ENCODE peak calls at places on chromosomes 13 and 19, in seven cellular contexts. One of them, this sample, is unnamed.

GRCh38 chr13:77047649-77048343 is 20.8 kb upstream of the FBXL3 start:
- DNase-seq in cardiac muscle cell: no peak
- DNase-seq in progenitor cell of endocrine pancreas: no peak
- DNase-seq in stomach: no peak
- DNase-seq in tibial nerve: no peak
- DNase-seq in fibroblast of villous mesenchyme: no peak
- DNase-seq in HFF-Myc: no peak
- DNase-seq in this sample: no peak

GRCh38 chr19:1809663-1810062 is 2.4 kb downstream of the ATP8B3 start:
- DNase-seq in fibroblast of villous mesenchyme: no peak
- DNase-seq in progenitor cell of endocrine pancreas: no peak
- DNase-seq in tibial nerve: no peak
- DNase-seq in stomach: no peak
- DNase-seq in HFF-Myc: no peak
- DNase-seq in cardiac muscle cell: no peak
- DNase-seq in this sample: no peak

GRCh38 chr13:94988654-94989053 is 276.3 kb upstream of the SOX21 start:
- DNase-seq in cardiac muscle cell: peak
- DNase-seq in HFF-Myc: no peak
- DNase-seq in fibroblast of villous mesenchyme: peak
- DNase-seq in stomach: no peak
- DNase-seq in tibial nerve: no peak
- DNase-seq in progenitor cell of endocrine pancreas: no peak
- DNase-seq in this sample: no peak

GRCh38 chr19:9075064-9075964 is 11.5 kb upstream of the OR1M1 start:
- DNase-seq in cardiac muscle cell: peak
- DNase-seq in fibroblast of villous mesenchyme: peak
- DNase-seq in stomach: peak
- DNase-seq in progenitor cell of endocrine pancreas: no peak
- DNase-seq in tibial nerve: peak
- DNase-seq in HFF-Myc: peak
- DNase-seq in this sample: no peak

GRCh38 chr19:518292-519231 is 11.3 kb downstream of the TPGS1 start:
- DNase-seq in fibroblast of villous mesenchyme: peak
- DNase-seq in HFF-Myc: no peak
- DNase-seq in tibial nerve: no peak
- DNase-seq in progenitor cell of endocrine pancreas: no peak
- DNase-seq in stomach: no peak
- DNase-seq in cardiac muscle cell: peak
- DNase-seq in this sample: no peak

GRCh38 chr13:26855921-26856320 is 95.3 kb upstream of the GPR12 start:
- DNase-seq in cardiac muscle cell: no peak
- DNase-seq in tibial nerve: no peak
- DNase-seq in stomach: no peak
- DNase-seq in HFF-Myc: no peak
- DNase-seq in fibroblast of villous mesenchyme: no peak
- DNase-seq in progenitor cell of endocrine pancreas: no peak
- DNase-seq in this sample: no peak

GRCh38 chr19:3968556-3969434 is 2.1 kb downstream of the DAPK3 start:
- DNase-seq in progenitor cell of endocrine pancreas: peak
- DNase-seq in cardiac muscle cell: peak
- DNase-seq in fibroblast of villous mesenchyme: peak
- DNase-seq in HFF-Myc: peak
- DNase-seq in stomach: peak
- DNase-seq in tibial nerve: peak
- DNase-seq in this sample: no peak

GRCh38 chr13:113059891-113060290 is 45.7 kb upstream of the F7 start:
- DNase-seq in fibroblast of villous mesenchyme: no peak
- DNase-seq in cardiac muscle cell: no peak
- DNase-seq in progenitor cell of endocrine pancreas: no peak
- DNase-seq in stomach: no peak
- DNase-seq in HFF-Myc: no peak
- DNase-seq in tibial nerve: no peak
- DNase-seq in this sample: no peak

GRCh38 chr13:78239681-78240080 is 321.1 kb upstream of the EDNRB start:
- DNase-seq in stomach: no peak
- DNase-seq in cardiac muscle cell: no peak
- DNase-seq in HFF-Myc: no peak
- DNase-seq in tibial nerve: no peak
- DNase-seq in fibroblast of villous mesenchyme: no peak
- DNase-seq in progenitor cell of endocrine pancreas: no peak
- DNase-seq in this sample: no peak

GRCh38 chr19:35346193-35347052 is 1.3 kb upstream of the FFAR1 start:
- DNase-seq in HFF-Myc: no peak
- DNase-seq in cardiac muscle cell: no peak
- DNase-seq in progenitor cell of endocrine pancreas: no peak
- DNase-seq in stomach: peak
- DNase-seq in fibroblast of villous mesenchyme: no peak
- DNase-seq in tibial nerve: no peak
- DNase-seq in this sample: peak

GRCh38 chr13:107964356-107964755 is 251.0 kb downstream of the LIG4 start:
- DNase-seq in HFF-Myc: no peak
- DNase-seq in progenitor cell of endocrine pancreas: no peak
- DNase-seq in cardiac muscle cell: peak
- DNase-seq in fibroblast of villous mesenchyme: no peak
- DNase-seq in stomach: no peak
- DNase-seq in tibial nerve: no peak
- DNase-seq in this sample: no peak

GRCh38 chr19:2797280-2797679 is 12.0 kb downstream of the THOP1 start:
- DNase-seq in fibroblast of villous mesenchyme: no peak
- DNase-seq in HFF-Myc: no peak
- DNase-seq in progenitor cell of endocrine pancreas: no peak
- DNase-seq in stomach: no peak
- DNase-seq in tibial nerve: no peak
- DNase-seq in cardiac muscle cell: no peak
- DNase-seq in this sample: no peak

GRCh38 chr13:109376936-109377335 is 409.4 kb downstream of the IRS2 start:
- DNase-seq in tibial nerve: no peak
- DNase-seq in HFF-Myc: no peak
- DNase-seq in cardiac muscle cell: no peak
- DNase-seq in fibroblast of villous mesenchyme: no peak
- DNase-seq in progenitor cell of endocrine pancreas: no peak
- DNase-seq in stomach: no peak
- DNase-seq in this sample: no peak

GRCh38 chr19:19342086-19343015 is 21.7 kb downstream of the MAU2 start:
- DNase-seq in cardiac muscle cell: peak
- DNase-seq in tibial nerve: no peak
- DNase-seq in fibroblast of villous mesenchyme: peak
- DNase-seq in stomach: peak
- DNase-seq in progenitor cell of endocrine pancreas: peak
- DNase-seq in HFF-Myc: no peak
- DNase-seq in this sample: no peak

GRCh38 chr13:79429309-79429708 is 23.3 kb upstream of the RBM26 start:
- DNase-seq in fibroblast of villous mesenchyme: no peak
- DNase-seq in progenitor cell of endocrine pancreas: no peak
- DNase-seq in HFF-Myc: no peak
- DNase-seq in cardiac muscle cell: no peak
- DNase-seq in tibial nerve: no peak
- DNase-seq in stomach: no peak
- DNase-seq in this sample: no peak

GRCh38 chr13:40986328-40986856 is 32.7 kb downstream of the ELF1 start:
- DNase-seq in stomach: no peak
- DNase-seq in tibial nerve: no peak
- DNase-seq in progenitor cell of endocrine pancreas: no peak
- DNase-seq in fibroblast of villous mesenchyme: peak
- DNase-seq in HFF-Myc: no peak
- DNase-seq in cardiac muscle cell: peak
- DNase-seq in this sample: no peak

GRCh38 chr13:112730157-112730671 is 40.4 kb downstream of the ATP11A start:
- DNase-seq in HFF-Myc: no peak
- DNase-seq in stomach: peak
- DNase-seq in progenitor cell of endocrine pancreas: no peak
- DNase-seq in cardiac muscle cell: no peak
- DNase-seq in tibial nerve: no peak
- DNase-seq in fibroblast of villous mesenchyme: peak
- DNase-seq in this sample: no peak

GRCh38 chr19:16035601-16036297 is 40.5 kb upstream of the TPM4 start:
- DNase-seq in cardiac muscle cell: no peak
- DNase-seq in stomach: no peak
- DNase-seq in progenitor cell of endocrine pancreas: no peak
- DNase-seq in fibroblast of villous mesenchyme: no peak
- DNase-seq in HFF-Myc: no peak
- DNase-seq in tibial nerve: no peak
- DNase-seq in this sample: peak

GRCh38 chr19:6219592-6220290 is 60.0 kb downstream of the MLLT1 start:
- DNase-seq in HFF-Myc: no peak
- DNase-seq in tibial nerve: no peak
- DNase-seq in progenitor cell of endocrine pancreas: no peak
- DNase-seq in fibroblast of villous mesenchyme: no peak
- DNase-seq in cardiac muscle cell: peak
- DNase-seq in stomach: no peak
- DNase-seq in this sample: no peak

DNA sequence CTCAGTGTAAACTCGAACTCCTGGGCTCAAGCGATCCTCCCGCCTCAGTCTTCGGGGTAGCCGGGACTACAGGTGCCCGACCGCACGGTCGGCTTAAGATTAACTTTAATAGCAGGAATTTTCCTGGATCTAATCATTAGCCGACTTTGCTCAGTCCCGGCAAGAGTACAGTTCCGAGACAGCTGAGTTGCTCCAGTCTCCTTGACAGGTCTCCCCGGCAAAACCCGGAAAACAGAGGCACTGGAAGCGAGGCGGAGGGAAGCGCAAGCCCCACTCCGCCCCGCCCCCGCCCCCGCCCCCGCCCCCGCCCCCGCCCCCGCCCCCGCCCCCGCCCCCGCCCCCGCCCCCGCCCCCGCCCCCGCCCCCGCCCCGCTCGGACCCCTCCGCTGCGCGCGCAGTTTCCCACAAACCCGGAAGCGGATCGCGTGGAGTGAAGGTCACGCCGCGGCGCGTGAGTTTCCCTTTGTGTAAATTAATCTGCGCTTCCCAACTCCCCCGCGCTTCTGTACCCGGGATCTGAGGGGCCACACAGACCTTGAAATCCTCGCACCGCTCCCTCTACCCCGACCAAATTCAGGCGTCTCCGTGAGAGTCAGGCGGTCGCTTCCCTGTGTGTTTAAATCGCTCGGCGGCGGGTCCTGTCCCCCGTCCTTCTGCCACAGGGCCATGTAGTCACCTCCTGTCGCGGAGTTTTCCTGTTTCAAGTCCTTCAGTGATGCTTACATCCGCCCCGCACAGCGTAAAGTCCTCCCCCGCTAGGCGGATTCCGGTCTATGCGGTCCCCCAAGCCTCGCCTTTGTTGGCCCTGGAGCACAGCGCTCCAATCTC is at the start of gene ZNF480:
- DNase-seq in stomach: peak
- DNase-seq in progenitor cell of endocrine pancreas: peak
- DNase-seq in HFF-Myc: no peak
- DNase-seq in fibroblast of villous mesenchyme: peak
- DNase-seq in cardiac muscle cell: peak
- DNase-seq in tibial nerve: peak
- DNase-seq in this sample: peak
- TF ChIP-seq CTCF in stomach: no peak
- TF ChIP-seq CTCF in progenitor cell of endocrine pancreas: peak
- TF ChIP-seq CTCF in HFF-Myc: no peak
- TF ChIP-seq CTCF in fibroblast of villous mesenchyme: peak
- TF ChIP-seq CTCF in cardiac muscle cell: peak
- TF ChIP-seq CTCF in tibial nerve: no peak
- TF ChIP-seq CTCF in this sample: no peak

DNA sequence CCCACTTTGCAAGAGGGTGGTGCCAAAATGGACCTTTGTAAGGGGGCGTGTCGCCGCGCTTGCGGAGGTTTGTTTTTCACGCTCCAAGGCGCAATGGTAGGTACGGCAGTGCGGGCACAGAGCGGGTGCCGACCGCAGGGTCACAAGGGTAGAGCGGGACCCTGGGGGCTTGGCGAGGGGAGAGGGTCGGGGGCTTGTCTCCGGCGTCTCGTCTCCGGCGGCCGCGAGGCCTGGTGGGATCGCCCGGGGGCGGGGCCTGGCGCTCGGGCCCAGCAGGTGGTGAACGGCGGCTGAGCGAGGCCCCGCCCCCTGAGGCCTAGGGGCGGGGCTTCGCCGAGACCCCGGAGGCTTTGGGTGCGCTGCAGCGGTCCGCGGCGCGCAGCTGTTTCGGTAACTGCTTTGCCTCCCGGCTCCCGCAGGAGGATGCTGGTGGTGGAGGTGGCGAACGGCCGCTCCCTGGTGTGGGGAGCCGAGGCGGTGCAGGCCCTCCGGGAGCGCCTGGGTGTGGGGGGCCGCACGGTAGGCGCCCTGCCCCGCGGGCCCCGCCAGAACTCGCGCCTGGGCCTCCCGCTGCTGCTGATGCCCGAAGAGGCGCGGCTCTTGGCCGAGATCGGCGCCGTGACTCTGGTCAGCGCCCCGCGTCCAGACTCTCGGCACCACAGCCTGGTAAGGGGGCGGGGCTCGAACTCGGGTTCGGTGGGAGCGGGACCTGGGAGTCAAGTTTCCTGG is at the start of gene TSEN34:
- DNase-seq in stomach: peak
- DNase-seq in HFF-Myc: no peak
- DNase-seq in fibroblast of villous mesenchyme: peak
- DNase-seq in cardiac muscle cell: peak
- DNase-seq in tibial nerve: peak
- DNase-seq in progenitor cell of endocrine pancreas: peak
- DNase-seq in this sample: peak
- TF ChIP-seq CTCF in stomach: no peak
- TF ChIP-seq CTCF in HFF-Myc: no peak
- TF ChIP-seq CTCF in fibroblast of villous mesenchyme: no peak
- TF ChIP-seq CTCF in cardiac muscle cell: no peak
- TF ChIP-seq CTCF in tibial nerve: no peak
- TF ChIP-seq CTCF in progenitor cell of endocrine pancreas: no peak
- TF ChIP-seq CTCF in this sample: no peak

DNA sequence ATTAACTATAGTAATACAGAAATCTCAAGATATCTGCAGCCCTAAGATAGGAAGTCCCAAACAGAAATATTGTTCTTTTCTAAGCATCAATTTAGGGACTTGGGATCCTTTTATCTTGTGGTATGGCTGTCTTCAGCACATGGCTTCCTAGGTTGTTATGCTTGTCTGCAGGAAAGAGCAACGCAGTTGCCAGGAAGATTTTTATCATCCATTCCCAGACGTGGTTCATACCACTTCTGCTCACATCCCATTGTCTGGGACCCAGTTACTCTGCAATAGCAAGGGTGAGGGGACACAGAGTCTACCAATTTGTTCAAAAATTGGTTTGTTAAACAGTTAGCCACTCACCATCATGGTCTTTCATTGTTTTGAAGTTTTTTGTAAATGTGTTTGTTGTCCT is 85.6 kb upstream of the RXFP2 start:
- DNase-seq in stomach: no peak
- DNase-seq in progenitor cell of endocrine pancreas: no peak
- DNase-seq in fibroblast of villous mesenchyme: no peak
- DNase-seq in HFF-Myc: no peak
- DNase-seq in cardiac muscle cell: no peak
- DNase-seq in tibial nerve: no peak
- DNase-seq in this sample: no peak
- TF ChIP-seq CTCF in stomach: no peak
- TF ChIP-seq CTCF in progenitor cell of endocrine pancreas: no peak
- TF ChIP-seq CTCF in fibroblast of villous mesenchyme: no peak
- TF ChIP-seq CTCF in HFF-Myc: no peak
- TF ChIP-seq CTCF in cardiac muscle cell: no peak
- TF ChIP-seq CTCF in tibial nerve: no peak
- TF ChIP-seq CTCF in this sample: no peak

DNA sequence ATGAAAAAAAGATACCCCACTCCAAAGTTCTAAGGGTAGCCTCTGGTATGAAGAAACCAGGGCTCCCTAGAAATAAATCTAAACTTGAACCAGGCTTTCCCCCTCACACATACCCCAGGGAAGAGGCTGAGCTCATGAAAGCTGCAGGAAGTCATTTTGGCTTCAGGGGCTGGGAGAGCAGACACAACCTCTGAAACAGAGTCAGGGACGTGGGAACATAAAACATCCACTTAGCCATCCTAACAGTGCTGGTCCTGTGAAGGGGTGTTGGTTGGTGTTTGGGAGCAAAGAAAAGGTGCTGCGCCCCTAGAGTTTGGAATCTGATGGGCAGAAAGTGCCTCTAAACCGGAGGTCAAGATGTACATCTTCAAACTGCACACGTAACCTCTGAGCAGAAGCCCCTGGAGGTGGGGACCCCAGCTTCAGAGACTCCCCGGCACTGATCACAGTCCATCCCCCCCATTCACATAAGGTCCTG is 15.8 kb downstream of the RAB3D start:
- DNase-seq in cardiac muscle cell: peak
- DNase-seq in tibial nerve: no peak
- DNase-seq in stomach: no peak
- DNase-seq in HFF-Myc: no peak
- DNase-seq in progenitor cell of endocrine pancreas: no peak
- DNase-seq in fibroblast of villous mesenchyme: peak
- DNase-seq in this sample: no peak
- TF ChIP-seq CTCF in cardiac muscle cell: no peak
- TF ChIP-seq CTCF in tibial nerve: no peak
- TF ChIP-seq CTCF in stomach: no peak
- TF ChIP-seq CTCF in HFF-Myc: no peak
- TF ChIP-seq CTCF in progenitor cell of endocrine pancreas: no peak
- TF ChIP-seq CTCF in fibroblast of villous mesenchyme: peak
- TF ChIP-seq CTCF in this sample: no peak